ENCODE peak calls at places on chromosomes 13 and 19, in eight cellular contexts. One of them, this sample, is unnamed.

GRCh38 chr13:46962286-46962941 is 65.6 kb upstream of the HTR2A start:
- DNase-seq in germinal center: no peak
- DNase-seq in PC-3: peak
- DNase-seq in stimulated activated CD8-positive, alpha-beta memory T cell treated with anti-CD3 and anti-CD28 coated beads, Interleukin-4, amount 100 ng/mL, for 48 hours: no peak
- DNase-seq in Calu3: no peak
- DNase-seq in cardiac fibroblast: peak
- DNase-seq in caudate nucleus: no peak
- DNase-seq in activated CD8-positive, alpha-beta T cell treated with anti-CD3 and anti-CD28 coated beads for 36 hours: no peak
- DNase-seq in this sample: no peak

GRCh38 chr19:1624458-1624857 is 19.2 kb upstream of the UQCR11 start:
- DNase-seq in activated CD8-positive, alpha-beta T cell treated with anti-CD3 and anti-CD28 coated beads for 36 hours: peak
- DNase-seq in Calu3: no peak
- DNase-seq in cardiac fibroblast: peak
- DNase-seq in germinal center: peak
- DNase-seq in caudate nucleus: no peak
- DNase-seq in stimulated activated CD8-positive, alpha-beta memory T cell treated with anti-CD3 and anti-CD28 coated beads, Interleukin-4, amount 100 ng/mL, for 48 hours: peak
- DNase-seq in PC-3: peak
- DNase-seq in this sample: peak

GRCh38 chr19:57813919-57814504 is 701 bp downstream of the ZNF552 start:
- DNase-seq in activated CD8-positive, alpha-beta T cell treated with anti-CD3 and anti-CD28 coated beads for 36 hours: no peak
- DNase-seq in stimulated activated CD8-positive, alpha-beta memory T cell treated with anti-CD3 and anti-CD28 coated beads, Interleukin-4, amount 100 ng/mL, for 48 hours: no peak
- DNase-seq in caudate nucleus: no peak
- DNase-seq in germinal center: no peak
- DNase-seq in PC-3: peak
- DNase-seq in cardiac fibroblast: no peak
- DNase-seq in Calu3: no peak
- DNase-seq in this sample: no peak

GRCh38 chr13:114167445-114167844 is 11.6 kb upstream of the CFAP97D2 start:
- DNase-seq in cardiac fibroblast: no peak
- DNase-seq in PC-3: peak
- DNase-seq in caudate nucleus: no peak
- DNase-seq in stimulated activated CD8-positive, alpha-beta memory T cell treated with anti-CD3 and anti-CD28 coated beads, Interleukin-4, amount 100 ng/mL, for 48 hours: no peak
- DNase-seq in germinal center: no peak
- DNase-seq in Calu3: no peak
- DNase-seq in activated CD8-positive, alpha-beta T cell treated with anti-CD3 and anti-CD28 coated beads for 36 hours: no peak
- DNase-seq in this sample: no peak

GRCh38 chr13:114127473-114128347 is 4.7 kb downstream of the RASA3 start:
- DNase-seq in stimulated activated CD8-positive, alpha-beta memory T cell treated with anti-CD3 and anti-CD28 coated beads, Interleukin-4, amount 100 ng/mL, for 48 hours: no peak
- DNase-seq in caudate nucleus: no peak
- DNase-seq in germinal center: no peak
- DNase-seq in cardiac fibroblast: no peak
- DNase-seq in Calu3: no peak
- DNase-seq in activated CD8-positive, alpha-beta T cell treated with anti-CD3 and anti-CD28 coated beads for 36 hours: peak
- DNase-seq in PC-3: no peak
- DNase-seq in this sample: no peak

GRCh38 chr13:66354880-66355279 is 875.3 kb downstream of the PCDH9 start:
- DNase-seq in germinal center: no peak
- DNase-seq in caudate nucleus: no peak
- DNase-seq in activated CD8-positive, alpha-beta T cell treated with anti-CD3 and anti-CD28 coated beads for 36 hours: no peak
- DNase-seq in PC-3: no peak
- DNase-seq in cardiac fibroblast: no peak
- DNase-seq in stimulated activated CD8-positive, alpha-beta memory T cell treated with anti-CD3 and anti-CD28 coated beads, Interleukin-4, amount 100 ng/mL, for 48 hours: no peak
- DNase-seq in Calu3: no peak
- DNase-seq in this sample: no peak

GRCh38 chr19:15304140-15304705 is 28.1 kb downstream of the BRD4 start:
- DNase-seq in activated CD8-positive, alpha-beta T cell treated with anti-CD3 and anti-CD28 coated beads for 36 hours: peak
- DNase-seq in Calu3: no peak
- DNase-seq in stimulated activated CD8-positive, alpha-beta memory T cell treated with anti-CD3 and anti-CD28 coated beads, Interleukin-4, amount 100 ng/mL, for 48 hours: peak
- DNase-seq in germinal center: no peak
- DNase-seq in cardiac fibroblast: no peak
- DNase-seq in caudate nucleus: no peak
- DNase-seq in PC-3: peak
- DNase-seq in this sample: no peak

GRCh38 chr19:28940751-28941500 is 272.0 kb downstream of the UQCRFS1 start:
- DNase-seq in germinal center: no peak
- DNase-seq in cardiac fibroblast: peak
- DNase-seq in caudate nucleus: no peak
- DNase-seq in activated CD8-positive, alpha-beta T cell treated with anti-CD3 and anti-CD28 coated beads for 36 hours: no peak
- DNase-seq in Calu3: no peak
- DNase-seq in PC-3: no peak
- DNase-seq in stimulated activated CD8-positive, alpha-beta memory T cell treated with anti-CD3 and anti-CD28 coated beads, Interleukin-4, amount 100 ng/mL, for 48 hours: no peak
- DNase-seq in this sample: no peak

GRCh38 chr13:39490136-39490535 is 112.9 kb downstream of the LHFPL6 start:
- DNase-seq in PC-3: no peak
- DNase-seq in stimulated activated CD8-positive, alpha-beta memory T cell treated with anti-CD3 and anti-CD28 coated beads, Interleukin-4, amount 100 ng/mL, for 48 hours: no peak
- DNase-seq in cardiac fibroblast: no peak
- DNase-seq in Calu3: no peak
- DNase-seq in activated CD8-positive, alpha-beta T cell treated with anti-CD3 and anti-CD28 coated beads for 36 hours: no peak
- DNase-seq in caudate nucleus: no peak
- DNase-seq in germinal center: no peak
- DNase-seq in this sample: no peak

GRCh38 chr13:24270639-24271131 is 38.7 kb upstream of the C1QTNF9 start:
- DNase-seq in activated CD8-positive, alpha-beta T cell treated with anti-CD3 and anti-CD28 coated beads for 36 hours: peak
- DNase-seq in stimulated activated CD8-positive, alpha-beta memory T cell treated with anti-CD3 and anti-CD28 coated beads, Interleukin-4, amount 100 ng/mL, for 48 hours: peak
- DNase-seq in cardiac fibroblast: peak
- DNase-seq in germinal center: peak
- DNase-seq in PC-3: no peak
- DNase-seq in caudate nucleus: peak
- DNase-seq in Calu3: peak
- DNase-seq in this sample: peak

GRCh38 chr19:17889609-17890214 is 18.0 kb downstream of the SLC5A5 start:
- DNase-seq in cardiac fibroblast: peak
- DNase-seq in PC-3: peak
- DNase-seq in stimulated activated CD8-positive, alpha-beta memory T cell treated with anti-CD3 and anti-CD28 coated beads, Interleukin-4, amount 100 ng/mL, for 48 hours: peak
- DNase-seq in caudate nucleus: no peak
- DNase-seq in Calu3: peak
- DNase-seq in activated CD8-positive, alpha-beta T cell treated with anti-CD3 and anti-CD28 coated beads for 36 hours: peak
- DNase-seq in germinal center: no peak
- DNase-seq in this sample: no peak

GRCh38 chr19:41219924-41220567 is 1.0 kb downstream of the AXL start:
- DNase-seq in caudate nucleus: no peak
- DNase-seq in activated CD8-positive, alpha-beta T cell treated with anti-CD3 and anti-CD28 coated beads for 36 hours: no peak
- DNase-seq in cardiac fibroblast: peak
- DNase-seq in stimulated activated CD8-positive, alpha-beta memory T cell treated with anti-CD3 and anti-CD28 coated beads, Interleukin-4, amount 100 ng/mL, for 48 hours: no peak
- DNase-seq in germinal center: no peak
- DNase-seq in Calu3: peak
- DNase-seq in PC-3: peak
- DNase-seq in this sample: no peak

GRCh38 chr19:56839665-56840451 is 668 bp downstream of the PEG3 start:
- DNase-seq in germinal center: peak
- DNase-seq in cardiac fibroblast: peak
- DNase-seq in caudate nucleus: peak
- DNase-seq in activated CD8-positive, alpha-beta T cell treated with anti-CD3 and anti-CD28 coated beads for 36 hours: peak
- DNase-seq in Calu3: no peak
- DNase-seq in stimulated activated CD8-positive, alpha-beta memory T cell treated with anti-CD3 and anti-CD28 coated beads, Interleukin-4, amount 100 ng/mL, for 48 hours: no peak
- DNase-seq in PC-3: peak
- DNase-seq in this sample: peak

GRCh38 chr13:37602743-37603381 is 4.3 kb upstream of the POSTN start:
- DNase-seq in Calu3: no peak
- DNase-seq in cardiac fibroblast: peak
- DNase-seq in activated CD8-positive, alpha-beta T cell treated with anti-CD3 and anti-CD28 coated beads for 36 hours: no peak
- DNase-seq in PC-3: peak
- DNase-seq in germinal center: no peak
- DNase-seq in caudate nucleus: no peak
- DNase-seq in stimulated activated CD8-positive, alpha-beta memory T cell treated with anti-CD3 and anti-CD28 coated beads, Interleukin-4, amount 100 ng/mL, for 48 hours: no peak
- DNase-seq in this sample: no peak

GRCh38 chr19:10044390-10044789 is 31.1 kb downstream of the RDH8 start:
- DNase-seq in germinal center: peak
- DNase-seq in activated CD8-positive, alpha-beta T cell treated with anti-CD3 and anti-CD28 coated beads for 36 hours: no peak
- DNase-seq in Calu3: no peak
- DNase-seq in caudate nucleus: no peak
- DNase-seq in cardiac fibroblast: no peak
- DNase-seq in stimulated activated CD8-positive, alpha-beta memory T cell treated with anti-CD3 and anti-CD28 coated beads, Interleukin-4, amount 100 ng/mL, for 48 hours: no peak
- DNase-seq in PC-3: no peak
- DNase-seq in this sample: no peak

GRCh38 chr13:100394005-100394695 is 194.4 kb downstream of the GGACT start:
- DNase-seq in PC-3: no peak
- DNase-seq in cardiac fibroblast: peak
- DNase-seq in activated CD8-positive, alpha-beta T cell treated with anti-CD3 and anti-CD28 coated beads for 36 hours: peak
- DNase-seq in caudate nucleus: no peak
- DNase-seq in stimulated activated CD8-positive, alpha-beta memory T cell treated with anti-CD3 and anti-CD28 coated beads, Interleukin-4, amount 100 ng/mL, for 48 hours: peak
- DNase-seq in Calu3: no peak
- DNase-seq in germinal center: no peak
- DNase-seq in this sample: no peak

GRCh38 chr19:45767881-45768643 is 990 bp downstream of the SIX5 start:
- DNase-seq in activated CD8-positive, alpha-beta T cell treated with anti-CD3 and anti-CD28 coated beads for 36 hours: peak
- DNase-seq in germinal center: no peak
- DNase-seq in cardiac fibroblast: peak
- DNase-seq in caudate nucleus: no peak
- DNase-seq in Calu3: peak
- DNase-seq in stimulated activated CD8-positive, alpha-beta memory T cell treated with anti-CD3 and anti-CD28 coated beads, Interleukin-4, amount 100 ng/mL, for 48 hours: peak
- DNase-seq in PC-3: peak
- DNase-seq in this sample: no peak

GRCh38 chr13:111956261-111957151 is 110.4 kb upstream of the SOX1 start:
- DNase-seq in stimulated activated CD8-positive, alpha-beta memory T cell treated with anti-CD3 and anti-CD28 coated beads, Interleukin-4, amount 100 ng/mL, for 48 hours: no peak
- DNase-seq in cardiac fibroblast: no peak
- DNase-seq in activated CD8-positive, alpha-beta T cell treated with anti-CD3 and anti-CD28 coated beads for 36 hours: no peak
- DNase-seq in Calu3: no peak
- DNase-seq in PC-3: no peak
- DNase-seq in caudate nucleus: no peak
- DNase-seq in germinal center: no peak
- DNase-seq in this sample: no peak